ENCODE peak calls at places on chromosomes 16 and 17, in four cellular contexts. One of them, this sample, is unnamed. For H3K36me3, the result is how much of the 10 kb centered on the place peaks cover.

GRCh38 chr17:75843577-75844529 is at the start of gene UNC13D:
- DNase-seq in upper lobe of right lung: no peak
- DNase-seq in lower lobe of right lung: peak
- DNase-seq in body of pancreas: peak
- DNase-seq in this sample: peak

GRCh38 chr17:6361733-6362132 is 73.2 kb downstream of the AIPL1 start:
- DNase-seq in upper lobe of right lung: no peak
- DNase-seq in lower lobe of right lung: no peak
- DNase-seq in body of pancreas: no peak
- DNase-seq in this sample: no peak

GRCh38 chr16:63981639-63982038 is 1140.2 kb downstream of the CDH11 start:
- DNase-seq in upper lobe of right lung: no peak
- DNase-seq in lower lobe of right lung: no peak
- DNase-seq in body of pancreas: no peak
- DNase-seq in this sample: no peak

GRCh38 chr17:69710926-69711325 is 296.4 kb downstream of the MAP2K6 start:
- DNase-seq in upper lobe of right lung: no peak
- DNase-seq in lower lobe of right lung: no peak
- DNase-seq in body of pancreas: no peak
- DNase-seq in this sample: no peak

GRCh38 chr17:73936908-73937627 is 266.4 kb upstream of the RPL38 start:
- DNase-seq in upper lobe of right lung: no peak
- DNase-seq in lower lobe of right lung: no peak
- DNase-seq in body of pancreas: no peak
- DNase-seq in this sample: no peak

GRCh38 chr16:31105677-31106213 is 2.4 kb upstream of the BCKDK start:
- DNase-seq in upper lobe of right lung: peak
- DNase-seq in lower lobe of right lung: peak
- DNase-seq in body of pancreas: peak
- DNase-seq in this sample: peak

GRCh38 chr17:2042355-2042929 is 620 bp downstream of the OVCA2 start:
- DNase-seq in upper lobe of right lung: no peak
- DNase-seq in lower lobe of right lung: no peak
- DNase-seq in body of pancreas: no peak
- DNase-seq in this sample: peak

GRCh38 chr16:59113009-59113408 is 378.9 kb upstream of the GOT2 start:
- DNase-seq in upper lobe of right lung: no peak
- DNase-seq in lower lobe of right lung: no peak
- DNase-seq in body of pancreas: no peak
- DNase-seq in this sample: no peak

GRCh38 chr17:28381141-28381825 is 9.8 kb downstream of the SARM1 start:
- DNase-seq in upper lobe of right lung: peak
- DNase-seq in lower lobe of right lung: peak
- DNase-seq in body of pancreas: no peak
- DNase-seq in this sample: no peak

GRCh38 chr16:67917140-67917851 is 14.4 kb downstream of the CTRL start:
- DNase-seq in upper lobe of right lung: no peak
- DNase-seq in lower lobe of right lung: peak
- DNase-seq in body of pancreas: no peak
- DNase-seq in this sample: peak

GRCh38 chr16:81451753-81452680 is 7.4 kb downstream of the CMIP start:
- DNase-seq in upper lobe of right lung: no peak
- DNase-seq in lower lobe of right lung: peak
- DNase-seq in body of pancreas: no peak
- DNase-seq in this sample: no peak

GRCh38 chr17:39166437-39167335 is 725 bp upstream of the ARL5C start:
- DNase-seq in upper lobe of right lung: no peak
- DNase-seq in lower lobe of right lung: no peak
- DNase-seq in body of pancreas: peak
- DNase-seq in this sample: no peak

GRCh38 chr16:72434159-72434558 is 262.2 kb upstream of the PMFBP1 start:
- DNase-seq in upper lobe of right lung: no peak
- DNase-seq in lower lobe of right lung: no peak
- DNase-seq in body of pancreas: no peak
- DNase-seq in this sample: no peak

GRCh38 chr16:84888450-84888849 is 68.7 kb downstream of the CRISPLD2 start:
- DNase-seq in upper lobe of right lung: no peak
- DNase-seq in lower lobe of right lung: no peak
- DNase-seq in body of pancreas: no peak
- DNase-seq in this sample: no peak

GRCh38 chr17:79305831-79306687 is 231.4 kb downstream of the ENGASE start:
- DNase-seq in upper lobe of right lung: no peak
- DNase-seq in lower lobe of right lung: no peak
- DNase-seq in body of pancreas: peak
- DNase-seq in this sample: peak

GRCh38 chr17:16351831-16352230 is 1.4 kb downstream of the CENPV start:
- DNase-seq in upper lobe of right lung: no peak
- DNase-seq in lower lobe of right lung: no peak
- DNase-seq in body of pancreas: no peak
- DNase-seq in this sample: no peak

GRCh38 chr16:87056551-87056950 is 260.6 kb downstream of the C16orf95 start:
- DNase-seq in upper lobe of right lung: no peak
- DNase-seq in lower lobe of right lung: no peak
- DNase-seq in body of pancreas: no peak
- DNase-seq in this sample: no peak

GRCh38 chr16:13835935-13836334 is 84.0 kb upstream of the ERCC4 start:
- DNase-seq in upper lobe of right lung: no peak
- DNase-seq in lower lobe of right lung: no peak
- DNase-seq in body of pancreas: no peak
- DNase-seq in this sample: no peak

GRCh38 chr17:80561541-80562114 is 17.0 kb downstream of the RPTOR start:
- DNase-seq in upper lobe of right lung: no peak
- DNase-seq in lower lobe of right lung: no peak
- DNase-seq in body of pancreas: no peak
- DNase-seq in this sample: no peak

GRCh38 chr17:71208111-71208704 is 912.6 kb upstream of the SOX9 start:
- DNase-seq in upper lobe of right lung: no peak
- DNase-seq in lower lobe of right lung: no peak
- DNase-seq in body of pancreas: no peak
- DNase-seq in this sample: no peak

GRCh38 chr17:4180791-4181190 is 37.8 kb downstream of the CYB5D2 start:
- DNase-seq in upper lobe of right lung: peak
- DNase-seq in lower lobe of right lung: no peak
- DNase-seq in body of pancreas: no peak
- DNase-seq in this sample: no peak

GRCh38 chr17:9261059-9262029 is 240.0 kb downstream of the NTN1 start:
- DNase-seq in upper lobe of right lung: no peak
- DNase-seq in lower lobe of right lung: no peak
- DNase-seq in body of pancreas: no peak
- DNase-seq in this sample: no peak

GRCh38 chr17:57463103-57463885 is 207.0 kb downstream of the MSI2 start:
- DNase-seq in upper lobe of right lung: no peak
- DNase-seq in lower lobe of right lung: no peak
- DNase-seq in body of pancreas: no peak
- DNase-seq in this sample: no peak

GRCh38 chr17:78029697-78030096 is 71.2 kb downstream of the TNRC6C start:
- DNase-seq in upper lobe of right lung: no peak
- DNase-seq in lower lobe of right lung: no peak
- DNase-seq in body of pancreas: no peak
- DNase-seq in this sample: no peak

GRCh38 chr16:49547448-49547847 is 173.8 kb downstream of the C16orf78 start:
- DNase-seq in upper lobe of right lung: no peak
- DNase-seq in lower lobe of right lung: no peak
- DNase-seq in body of pancreas: no peak
- DNase-seq in this sample: no peak

GRCh38 chr17:30472238-30472890 is 4.8 kb upstream of the GOSR1 start:
- DNase-seq in upper lobe of right lung: no peak
- DNase-seq in lower lobe of right lung: no peak
- DNase-seq in body of pancreas: no peak
- DNase-seq in this sample: no peak

GRCh38 chr16:2853531-2854073 is 4.4 kb downstream of the PRSS22 start:
- DNase-seq in upper lobe of right lung: no peak
- DNase-seq in lower lobe of right lung: no peak
- DNase-seq in body of pancreas: no peak
- DNase-seq in this sample: no peak

GRCh38 chr17:48954300-48954755 is 9.7 kb upstream of the SNF8 start:
- DNase-seq in upper lobe of right lung: no peak
- DNase-seq in lower lobe of right lung: no peak
- DNase-seq in body of pancreas: no peak
- DNase-seq in this sample: peak

GRCh38 chr16:80176114-80176513 is 364.7 kb upstream of the DYNLRB2 start:
- DNase-seq in upper lobe of right lung: no peak
- DNase-seq in lower lobe of right lung: no peak
- DNase-seq in body of pancreas: no peak
- DNase-seq in this sample: no peak

GRCh38 chr16:66223176-66223780 is 143.2 kb upstream of the CDH5 start:
- DNase-seq in upper lobe of right lung: no peak
- DNase-seq in lower lobe of right lung: no peak
- DNase-seq in body of pancreas: no peak
- DNase-seq in this sample: peak

GRCh38 chr17:67696347-67696746 is 21.4 kb upstream of the NOL11 start:
- DNase-seq in upper lobe of right lung: no peak
- DNase-seq in lower lobe of right lung: no peak
- DNase-seq in body of pancreas: no peak
- DNase-seq in this sample: no peak

GRCh38 chr17:55699178-55699865 is 23.3 kb downstream of the TMEM100 start:
- DNase-seq in upper lobe of right lung: no peak
- DNase-seq in lower lobe of right lung: no peak
- DNase-seq in body of pancreas: peak
- DNase-seq in this sample: peak

GRCh38 chr17:20206068-20206467 is 196.9 kb downstream of the SPECC1 start:
- DNase-seq in upper lobe of right lung: no peak
- DNase-seq in lower lobe of right lung: no peak
- DNase-seq in body of pancreas: no peak
- DNase-seq in this sample: no peak

GRCh38 chr17:59154335-59154720 is 658 bp downstream of the SKA2 start:
- DNase-seq in upper lobe of right lung: peak
- DNase-seq in lower lobe of right lung: peak
- DNase-seq in body of pancreas: peak
- DNase-seq in this sample: peak

GRCh38 chr16:48409839-48410610 is 24.8 kb upstream of the SIAH1 start:
- DNase-seq in upper lobe of right lung: no peak
- DNase-seq in lower lobe of right lung: peak
- DNase-seq in body of pancreas: peak
- DNase-seq in this sample: peak

GRCh38 chr16:2296662-2297505 is 29.0 kb upstream of the RNPS1 start:
- DNase-seq in upper lobe of right lung: peak
- DNase-seq in lower lobe of right lung: no peak
- DNase-seq in body of pancreas: peak
- DNase-seq in this sample: peak

GRCh38 chr17:30212750-30213149 is 22.7 kb downstream of the SLC6A4 start:
- DNase-seq in upper lobe of right lung: no peak
- DNase-seq in lower lobe of right lung: no peak
- DNase-seq in body of pancreas: no peak
- DNase-seq in this sample: no peak

GRCh38 chr17:64289652-64290051 is 26.6 kb upstream of the TEX2 start:
- DNase-seq in upper lobe of right lung: no peak
- DNase-seq in lower lobe of right lung: no peak
- DNase-seq in body of pancreas: no peak
- DNase-seq in this sample: no peak

GRCh38 chr17:49359990-49360795 is 1.9 kb downstream of the ZNF652 start:
- DNase-seq in upper lobe of right lung: no peak
- DNase-seq in lower lobe of right lung: no peak
- DNase-seq in body of pancreas: no peak
- DNase-seq in this sample: no peak

GRCh38 chr17:81737947-81738800 is 26.1 kb downstream of the SLC25A10 start:
- DNase-seq in upper lobe of right lung: no peak
- DNase-seq in lower lobe of right lung: no peak
- DNase-seq in body of pancreas: no peak
- DNase-seq in this sample: no peak

GRCh38 chr17:81731271-81731670 is 19.2 kb downstream of the SLC25A10 start:
- DNase-seq in upper lobe of right lung: no peak
- DNase-seq in lower lobe of right lung: no peak
- DNase-seq in body of pancreas: no peak
- DNase-seq in this sample: no peak

GRCh38 chr17:81735181-81736102 is 23.4 kb downstream of the SLC25A10 start:
- DNase-seq in upper lobe of right lung: peak
- DNase-seq in lower lobe of right lung: peak
- DNase-seq in body of pancreas: peak
- DNase-seq in this sample: no peak

GRCh38 chr17:81734405-81735055 is 22.4 kb downstream of the SLC25A10 start:
- DNase-seq in upper lobe of right lung: peak
- DNase-seq in lower lobe of right lung: peak
- DNase-seq in body of pancreas: peak
- DNase-seq in this sample: no peak

GRCh38 chr17:81733507-81734404 is 21.7 kb downstream of the SLC25A10 start:
- DNase-seq in upper lobe of right lung: peak
- DNase-seq in lower lobe of right lung: peak
- DNase-seq in body of pancreas: peak
- DNase-seq in this sample: peak
- TF ChIP-seq CTCF in upper lobe of right lung: peak
- TF ChIP-seq CTCF in lower lobe of right lung: peak
- TF ChIP-seq CTCF in body of pancreas: peak
- TF ChIP-seq CTCF in this sample: peak

DNA sequence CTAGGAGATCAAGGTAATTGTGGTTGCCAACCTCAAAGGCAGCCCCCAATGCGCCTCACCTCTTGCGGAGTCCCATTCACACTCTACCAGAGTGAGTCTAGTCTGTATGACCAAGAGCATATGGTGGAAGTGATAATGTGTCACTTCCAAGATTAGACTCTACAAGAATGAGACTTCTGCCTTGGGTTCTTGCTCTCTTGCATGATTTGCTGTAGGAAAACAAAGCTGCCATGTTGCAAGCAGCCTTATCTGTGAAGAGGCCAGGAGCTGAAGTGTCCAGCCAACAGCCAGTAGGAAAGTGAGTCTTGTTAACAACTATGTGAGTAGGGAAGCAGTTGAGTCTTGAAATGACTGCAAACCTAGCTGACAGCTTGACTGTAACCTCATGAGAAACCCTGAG is 3.4 kb downstream of the TERF2 start:
- DNase-seq in upper lobe of right lung: no peak
- DNase-seq in lower lobe of right lung: no peak
- DNase-seq in body of pancreas: no peak
- DNase-seq in this sample: no peak
- H3K36me3 ChIP-seq in upper lobe of right lung: half or more
- H3K36me3 ChIP-seq in lower lobe of right lung: half or more
- H3K36me3 ChIP-seq in body of pancreas: under half
- H3K36me3 ChIP-seq in this sample: half or more

GRCh38 chr16:130533-131173 is 7.8 kb downstream of the NPRL3 start:
- DNase-seq in upper lobe of right lung: no peak
- DNase-seq in lower lobe of right lung: no peak
- DNase-seq in body of pancreas: no peak
- DNase-seq in this sample: no peak
- TF ChIP-seq CTCF in upper lobe of right lung: no peak
- TF ChIP-seq CTCF in lower lobe of right lung: no peak
- TF ChIP-seq CTCF in body of pancreas: no peak
- TF ChIP-seq CTCF in this sample: no peak

GRCh38 chr16:28204622-28205021 is 7.1 kb downstream of the XPO6 start:
- DNase-seq in upper lobe of right lung: no peak
- DNase-seq in lower lobe of right lung: no peak
- DNase-seq in body of pancreas: no peak
- DNase-seq in this sample: no peak
- H3K36me3 ChIP-seq in upper lobe of right lung: half or more
- H3K36me3 ChIP-seq in lower lobe of right lung: half or more
- H3K36me3 ChIP-seq in body of pancreas: under half
- H3K36me3 ChIP-seq in this sample: half or more

This sample was measured in BE2C.